ENCODE peak calls at places on chromosome 17, in four cellular contexts. C is CD8-positive, alpha-beta T cell; J is transverse colon; W is upper lobe of right lung. A is an unnamed sample. For H3K9me3, the result is how much of the 10 kb centered on the place peaks cover.

GRCh38 chr17:44367626-44368025 is 4.0 kb upstream of the FAM171A2 start:
- DNase-seq in J (no peak), W (no peak), C (no peak), A (peak)

GRCh38 chr17:10048951-10049350 is 143.9 kb upstream of the RCVRN start:
- DNase-seq in W (no peak), C (no peak), J (no peak), A (no peak)

GRCh38 chr17:35460354-35460851 is 11.8 kb upstream of the SLFN13 start:
- DNase-seq in J (peak), C (peak), W (peak), A (peak)

GRCh38 chr17:77807051-77807745 is 151.3 kb upstream of the TNRC6C start:
- DNase-seq in J (no peak), C (no peak), W (no peak), A (no peak)

GRCh38 chr17:1714980-1715802 is 5.0 kb upstream of the TLCD2 start:
- DNase-seq in W (peak), C (no peak), J (peak), A (peak)

GRCh38 chr17:41530062-41531048 is 2.2 kb upstream of the KRT19 start:
- DNase-seq in J (peak), W (no peak), C (no peak), A (peak)

GRCh38 chr17:43709210-43709609 is 47.5 kb upstream of the MEOX1 start:
- DNase-seq in C (no peak), W (no peak), J (no peak), A (no peak)

GRCh38 chr17:66541461-66542182 is 239.2 kb downstream of the PRKCA start:
- DNase-seq in W (no peak), C (no peak), J (no peak), A (no peak)

GRCh38 chr17:65191805-65192740 is 54.9 kb downstream of the RGS9 start:
- DNase-seq in W (no peak), J (no peak), C (no peak), A (no peak)

GRCh38 chr17:74132354-74132753 is 71.1 kb upstream of the RPL38 start:
- DNase-seq in W (peak), C (no peak), J (no peak), A (no peak)

GRCh38 chr17:61323696-61324539 is 75.7 kb upstream of the TBX2 start:
- DNase-seq in C (no peak), J (no peak), W (no peak), A (no peak)

GRCh38 chr17:72370819-72371218 is 250.0 kb downstream of the SOX9 start:
- DNase-seq in C (no peak), J (no peak), W (no peak), A (peak)

GRCh38 chr17:798246-798645 is 16.1 kb downstream of the MRM3 start:
- DNase-seq in W (no peak), J (no peak), C (no peak), A (no peak)

GRCh38 chr17:3904486-3904885 is 11.6 kb upstream of the CAMKK1 start:
- DNase-seq in J (no peak), W (no peak), C (no peak), A (no peak)

GRCh38 chr17:50772251-50772650 is 4.9 kb upstream of the ANKRD40CL start:
- DNase-seq in C (no peak), J (peak), W (no peak), A (no peak)

GRCh38 chr17:73316919-73317505 is 5.2 kb upstream of the CDC42EP4 start:
- DNase-seq in C (no peak), J (no peak), W (no peak), A (no peak)

GRCh38 chr17:1003972-1004768 is 7.2 kb downstream of the TIMM22 start:
- DNase-seq in W (no peak), J (no peak), C (no peak), A (no peak)

GRCh38 chr17:68381076-68381900 is 76.0 kb downstream of the WIPI1 start:
- DNase-seq in C (no peak), W (peak), J (peak), A (no peak)

GRCh38 chr17:81398170-81398854 is 3.1 kb downstream of the BAHCC1 start:
- DNase-seq in C (no peak), J (peak), W (no peak), A (peak)

GRCh38 chr17:81527591-81528383 is at the start of gene FSCN2:
- DNase-seq in W (no peak), C (no peak), J (no peak), A (peak)

DNA sequence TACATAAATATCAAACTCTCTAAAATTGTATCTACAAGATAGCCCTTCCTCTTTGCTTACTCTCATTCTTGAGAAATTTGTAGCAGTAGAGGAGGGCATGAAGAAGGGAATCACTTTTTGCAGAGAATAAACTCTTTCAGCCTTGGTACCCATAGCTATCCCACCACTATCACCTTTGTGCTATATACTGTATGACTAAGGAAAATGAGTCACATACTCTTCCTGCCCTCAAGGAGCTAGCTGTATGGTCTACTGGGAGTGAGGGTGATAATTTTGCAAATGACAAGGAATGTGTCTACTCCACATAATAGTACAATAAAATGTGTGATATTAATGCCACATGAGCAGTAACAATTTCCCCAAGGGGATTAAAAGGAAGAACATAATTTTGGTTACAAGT is 184.6 kb upstream of the WSB1 start:
- DNase-seq in J (no peak), C (no peak), W (no peak), A (no peak)
- H3K9me3 ChIP-seq in J (under half), C (under half), W (under half), A (under half)

GRCh38 chr17:8120520-8121443 is 2.5 kb upstream of the ALOXE3 start:
- DNase-seq in C (no peak), W (peak), J (peak), A (peak)
- TF ChIP-seq CTCF in C (peak), W (peak), J (no peak), A (peak)

GRCh38 chr17:14301279-14301760 is 439 bp downstream of the HS3ST3B1 start:
- DNase-seq in J (no peak), W (no peak), C (no peak), A (no peak)
- H3K27ac ChIP-seq in J (peak), W (peak), C (peak), A (peak)

GRCh38 chr17:22441776-22442175 is 749.5 kb downstream of the KCNJ18 start:
- DNase-seq in J (no peak), W (no peak), C (no peak), A (no peak)

GRCh38 chr17:22443061-22443460 is 750.7 kb downstream of the KCNJ18 start:
- DNase-seq in C (no peak), W (no peak), J (no peak), A (no peak)
- H3K9me3 ChIP-seq in C (under half), W (under half), J (under half), A (under half)